ENCODE peak calls at places on chromosome 13, in six cellular contexts. K, T, R, Y, H and Q are unnamed samples.

GRCh38 chr13:31045621-31046081 is 113.2 kb downstream of the TEX26 start:
- DNase-seq in H (peak; percentile 86), T (no peak), R (no peak), K (peak; percentile 83), Y (no peak), Q (no peak)

GRCh38 chr13:112985803-112986408 is 16.9 kb downstream of the MCF2L start:
- DNase-seq in R (no peak), T (no peak), K (no peak), H (no peak), Y (no peak), Q (no peak)

GRCh38 chr13:95420501-95420900 is 119.2 kb upstream of the ABCC4 start:
- DNase-seq in R (peak; percentile 21), T (no peak), K (no peak), Y (no peak), H (no peak), Q (no peak)

GRCh38 chr13:79508224-79508961 is 27.4 kb downstream of the NDFIP2 start:
- DNase-seq in Y (no peak), K (no peak), R (no peak), H (no peak), T (no peak), Q (no peak)

GRCh38 chr13:42894765-42895181 is 97.3 kb downstream of the EPSTI1 start:
- DNase-seq in R (no peak), H (peak; percentile 29), T (no peak), K (no peak), Y (no peak), Q (no peak)

GRCh38 chr13:21757721-21758120 is 86.8 kb downstream of the FGF9 start:
- DNase-seq in H (no peak), Y (no peak), R (no peak), K (no peak), T (no peak), Q (no peak)

GRCh38 chr13:105428816-105429215 is 1106.6 kb downstream of the EFNB2 start:
- DNase-seq in Y (no peak), T (no peak), H (no peak), K (no peak), R (no peak), Q (no peak)

GRCh38 chr13:30864352-30865130 is 41.5 kb upstream of the MEDAG start:
- DNase-seq in K (no peak), Y (no peak), R (peak; percentile 18), T (no peak), H (no peak), Q (no peak)

GRCh38 chr13:34462843-34463242 is 479.2 kb upstream of the NBEA start:
- DNase-seq in T (no peak), H (no peak), R (no peak), Y (no peak), K (no peak), Q (no peak)

GRCh38 chr13:73938375-73939070 is 195.7 kb downstream of the KLF12 start:
- DNase-seq in R (no peak), H (no peak), T (no peak), K (no peak), Y (no peak), Q (no peak)

GRCh38 chr13:63972328-63972727 is 2556.7 kb upstream of the PCDH20 start:
- DNase-seq in T (no peak), Y (no peak), K (no peak), H (no peak), R (no peak), Q (no peak)

GRCh38 chr13:112727581-112727980 is 37.7 kb downstream of the ATP11A start:
- DNase-seq in T (no peak), K (no peak), H (no peak), Y (no peak), R (no peak), Q (no peak)

GRCh38 chr13:67299731-67300130 is 69.6 kb upstream of the PCDH9 start:
- DNase-seq in K (no peak), R (no peak), H (no peak), Y (no peak), T (no peak), Q (no peak)

GRCh38 chr13:21813844-21814243 is 143.0 kb downstream of the FGF9 start:
- DNase-seq in T (no peak), K (no peak), H (no peak), Y (no peak), R (no peak), Q (no peak)

GRCh38 chr13:79782541-79783216 is 301.7 kb downstream of the NDFIP2 start:
- DNase-seq in Y (no peak), H (peak; percentile 29), T (no peak), R (peak; percentile 93), K (no peak), Q (no peak)

GRCh38 chr13:33032037-33032625 is 15.9 kb downstream of the KL start:
- DNase-seq in H (no peak), Y (no peak), T (no peak), K (no peak), R (no peak), Q (no peak)

GRCh38 chr13:21894091-21894490 is 223.2 kb downstream of the FGF9 start:
- DNase-seq in Y (no peak), H (peak; percentile 68), T (no peak), K (peak; percentile 78), R (no peak), Q (no peak)

GRCh38 chr13:102830646-102831045 is 15.2 kb upstream of the ERCC5 start:
- DNase-seq in Y (no peak), R (no peak), H (peak; percentile 76), K (peak; percentile 67), T (no peak), Q (no peak)

GRCh38 chr13:50979187-50979586 is 69.6 kb downstream of the RNASEH2B start:
- DNase-seq in Y (no peak), T (no peak), R (no peak), K (no peak), H (no peak), Q (no peak)

GRCh38 chr13:66036024-66036614 is 1194.0 kb downstream of the PCDH9 start:
- DNase-seq in T (no peak), H (no peak), K (no peak), Y (no peak), R (peak; percentile 62), Q (no peak)

GRCh38 chr13:75178436-75178835 is 303.5 kb downstream of the TBC1D4 start:
- DNase-seq in R (no peak), H (no peak), K (no peak), T (no peak), Y (no peak), Q (no peak)

GRCh38 chr13:93963266-93964131 is 516.0 kb downstream of the DCT start:
- DNase-seq in T (no peak), Y (no peak), H (no peak), R (no peak), K (no peak), Q (no peak)

GRCh38 chr13:66154981-66155380 is 1075.2 kb downstream of the PCDH9 start:
- DNase-seq in H (no peak), K (no peak), Y (no peak), R (no peak), T (no peak), Q (no peak)

GRCh38 chr13:41193919-41194824 is at the start of gene KBTBD7:
- DNase-seq in Y (peak; percentile 81), H (peak; percentile 95), K (peak; percentile 94), R (peak; percentile 95), T (peak; percentile 87), Q (peak; percentile 81)

GRCh38 chr13:73520566-73521290 is 461.9 kb downstream of the KLF5 start:
- DNase-seq in H (no peak), K (no peak), R (no peak), T (no peak), Y (no peak), Q (no peak)

DNA sequence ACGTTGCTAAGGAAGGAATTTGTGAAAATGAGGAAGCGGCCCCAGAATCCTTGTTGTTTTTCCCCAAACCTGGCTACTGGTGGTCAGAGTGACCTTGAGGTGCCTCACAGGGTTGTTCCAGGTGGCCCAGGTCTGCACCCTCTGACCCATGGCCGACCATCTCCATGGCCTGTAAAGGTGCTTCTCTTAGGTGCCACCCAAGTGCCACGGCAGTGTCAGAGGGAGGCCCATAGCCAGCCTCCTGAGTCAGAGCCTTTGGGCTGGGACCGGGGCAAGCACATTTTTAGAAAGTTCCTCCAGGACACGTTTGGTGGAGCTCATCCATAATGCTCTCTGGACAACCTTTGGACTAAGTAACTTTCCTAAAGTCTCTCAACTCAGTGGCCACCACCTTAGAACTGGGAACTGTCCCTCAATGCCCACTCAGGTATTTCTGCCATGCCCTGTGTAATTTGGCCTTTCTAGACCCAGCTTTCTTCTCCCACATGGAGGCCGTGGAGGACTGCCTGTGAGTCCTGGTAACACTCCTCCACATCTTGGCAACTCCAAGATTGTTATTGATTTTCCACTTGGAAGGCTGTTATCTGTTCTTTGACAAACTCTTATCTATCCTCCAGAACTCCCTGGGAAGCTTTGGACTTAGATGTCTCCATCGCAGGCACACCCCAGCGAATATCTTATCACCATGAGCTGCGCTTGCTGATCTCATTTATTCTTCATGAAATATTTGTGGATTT is 84.1 kb upstream of the IRS2 start:
- DNase-seq in Y (no peak), T (no peak), K (no peak), R (no peak), H (no peak), Q (no peak)
- H3K4me3 ChIP-seq in Y (no peak overlapping the region), T (no peak overlapping the region), K (no peak overlapping the region), R (no peak overlapping the region), H (no peak overlapping the region), Q (no peak overlapping the region)

GRCh38 chr13:114123876-114124275 is 8.5 kb downstream of the RASA3 start:
- DNase-seq in K (no peak), T (no peak), Y (no peak), R (no peak), H (no peak), Q (no peak)
- H3K4me1 ChIP-seq in K (peaks cover 47% of the 10 kb centered on the region), T (peaks cover 90% of the 10 kb centered on the region), Y (peaks cover 21% of the 10 kb centered on the region), R (peaks cover 25% of the 10 kb centered on the region), H (no peaks in the 10 kb centered on the region), Q (no peaks in the 10 kb centered on the region)

GRCh38 chr13:36918246-36919060 is 1.6 kb downstream of the SMAD9 start:
- DNase-seq in K (no peak), R (peak; percentile 69), Y (no peak), H (no peak), T (no peak), Q (no peak)

GRCh38 chr13:36920612-36921185 is 661 bp upstream of the SMAD9 start:
- DNase-seq in K (no peak), Y (no peak), T (no peak), R (peak; percentile 22), H (no peak), Q (no peak)

GRCh38 chr13:36921902-36922301 is 1.9 kb upstream of the SMAD9 start:
- DNase-seq in K (no peak), R (no peak), T (no peak), H (no peak), Y (no peak), Q (no peak)

GRCh38 chr13:36919206-36919832 is 719 bp downstream of the SMAD9 start:
- DNase-seq in K (peak; percentile 28), Y (no peak), R (peak; percentile 76), T (no peak), H (peak; percentile 33), Q (no peak)

GRCh38 chr13:36919833-36920611 is at the start of gene SMAD9:
- DNase-seq in T (no peak), K (peak; percentile 79), H (peak; percentile 64), Y (no peak), R (peak; percentile 91), Q (peak; percentile 9)
- H3K4me3 ChIP-seq in T (no peak within 1 kb of the TSS), K (peak within 1 kb of the TSS; percentile 76), H (peak within 1 kb of the TSS; percentile 48), Y (peak within 1 kb of the TSS; percentile 67), R (peak within 1 kb of the TSS; percentile 65), Q (no peak within 1 kb of the TSS)

DNA sequence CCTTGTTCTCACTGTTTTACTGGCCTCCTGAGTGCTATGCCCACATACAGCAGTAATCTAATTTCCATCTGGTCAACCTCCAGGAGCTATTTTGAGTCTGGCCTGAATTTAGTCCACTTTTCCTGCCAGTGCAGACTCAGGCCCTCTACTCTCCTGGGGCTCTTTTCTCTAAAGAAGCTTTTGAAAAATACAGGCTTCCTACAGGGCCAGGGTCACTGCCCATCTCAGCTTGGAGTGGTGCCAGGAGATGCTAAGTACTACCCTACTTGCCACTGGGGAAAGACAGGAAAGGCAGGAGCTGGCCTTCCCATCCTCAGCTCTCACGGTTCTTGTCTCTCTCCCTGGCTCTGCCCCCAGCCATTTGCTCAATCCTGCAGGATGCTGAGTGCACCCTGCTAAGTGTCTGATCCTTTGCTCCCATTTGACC is 101.7 kb upstream of the SERP2 start:
- DNase-seq in K (no peak), T (no peak), R (no peak), Y (no peak), H (no peak), Q (no peak)
- H3K4me1 ChIP-seq in K (peaks cover 44% of the 10 kb centered on the region), T (peaks cover 19% of the 10 kb centered on the region), R (no peaks in the 10 kb centered on the region), Y (peaks cover 22% of the 10 kb centered on the region), H (no peaks in the 10 kb centered on the region), Q (peaks cover 8% of the 10 kb centered on the region)